ENCODE peak calls at places on chromosome 13, in seven cellular contexts. V is mesendoderm; U is psoas muscle; W is CD4-positive, CD25-positive, alpha-beta regulatory T cell; P is endothelial cell of umbilical vein; R is testis; M is CD8-positive, alpha-beta memory T cell. Z is an unnamed sample.

GRCh38 chr13:39811051-39811450 is 155.6 kb downstream of the COG6 start:
- DNase-seq in U (no peak), V (no peak), M (no peak), P (peak; percentile 29), R (no peak), W (no peak), Z (no peak)

GRCh38 chr13:109764474-109765292 is 21.7 kb downstream of the IRS2 start:
- DNase-seq in M (no peak), U (peak; percentile 65), W (peak; percentile 42), R (no peak), V (peak; percentile 25), P (no peak), Z (peak; percentile 45)

GRCh38 chr13:43087960-43088580 is 64.7 kb downstream of the DNAJC15 start:
- DNase-seq in R (no peak), P (peak; percentile 34), U (no peak), V (no peak), M (no peak), W (peak; percentile 25), Z (no peak)

GRCh38 chr13:103101902-103102301 is 35.7 kb upstream of the SLC10A2 start:
- DNase-seq in R (no peak), W (no peak), M (no peak), U (no peak), V (no peak), P (no peak), Z (peak; percentile 9)

GRCh38 chr13:51019026-51019425 is 92.0 kb downstream of the C13orf42 start:
- DNase-seq in P (no peak), V (no peak), W (no peak), M (no peak), R (no peak), U (no peak), Z (no peak)

GRCh38 chr13:111962431-111962891 is 104.5 kb upstream of the SOX1 start:
- DNase-seq in W (no peak), U (no peak), M (no peak), V (no peak), R (no peak), P (no peak), Z (no peak)

GRCh38 chr13:99379856-99380255 is 72.7 kb upstream of the GPR183 start:
- DNase-seq in W (no peak), R (no peak), U (no peak), P (no peak), V (no peak), M (no peak), Z (no peak)

GRCh38 chr13:111212517-111212873 is 97.4 kb downstream of the ARHGEF7 start:
- DNase-seq in V (no peak), M (no peak), R (no peak), P (no peak), W (no peak), U (no peak), Z (no peak)

GRCh38 chr13:38657191-38657590 is 29.7 kb upstream of the FREM2 start:
- DNase-seq in M (no peak), V (no peak), P (no peak), R (no peak), U (no peak), W (no peak), Z (no peak)

GRCh38 chr13:46668302-46668720 is 115.3 kb downstream of the LRCH1 start:
- DNase-seq in R (peak; percentile 34), W (peak; percentile 44), V (no peak), U (no peak), P (peak; percentile 89), M (no peak), Z (peak; percentile 47)

GRCh38 chr13:92807343-92807742 is 419.3 kb upstream of the GPC6 start:
- DNase-seq in P (no peak), W (no peak), U (no peak), V (no peak), M (no peak), R (no peak), Z (no peak)

GRCh38 chr13:97945342-97945741 is 8.1 kb upstream of the IPO5 start:
- DNase-seq in W (no peak), V (no peak), M (no peak), P (no peak), U (no peak), R (no peak), Z (no peak)

GRCh38 chr13:34116651-34117050 is 298.7 kb downstream of the RFC3 start:
- DNase-seq in W (no peak), U (no peak), R (no peak), M (no peak), V (peak; percentile 31), P (no peak), Z (no peak)

GRCh38 chr13:45092668-45093067 is 27.6 kb upstream of the GTF2F2 start:
- DNase-seq in P (no peak), R (no peak), V (no peak), W (no peak), M (no peak), U (no peak), Z (no peak)

GRCh38 chr13:87855553-87855952 is 184.4 kb downstream of the SLITRK5 start:
- DNase-seq in M (no peak), R (no peak), V (no peak), W (no peak), U (no peak), P (no peak), Z (no peak)

GRCh38 chr13:20340759-20341161 is 108.6 kb upstream of the GJB6 start:
- DNase-seq in W (no peak), P (no peak), U (peak; percentile 72), V (no peak), M (no peak), R (no peak), Z (no peak)

GRCh38 chr13:73138276-73138950 is 79.6 kb downstream of the KLF5 start:
- DNase-seq in R (no peak), V (peak; percentile 25), M (no peak), U (no peak), W (no peak), P (no peak), Z (no peak)

GRCh38 chr13:39385154-39385553 is 217.8 kb downstream of the LHFPL6 start:
- DNase-seq in M (no peak), P (no peak), R (no peak), W (no peak), V (no peak), U (no peak), Z (no peak)

GRCh38 chr13:75660694-75661093 is 24.6 kb downstream of the LMO7 start:
- DNase-seq in U (no peak), M (no peak), P (no peak), W (no peak), R (no peak), V (no peak), Z (no peak)

GRCh38 chr13:75650991-75651390 is 14.9 kb downstream of the LMO7 start:
- DNase-seq in W (no peak), P (no peak), R (no peak), M (no peak), V (no peak), U (no peak), Z (no peak)

GRCh38 chr13:75661443-75661842 is 25.3 kb downstream of the LMO7 start:
- DNase-seq in M (no peak), R (no peak), P (no peak), U (no peak), V (no peak), W (no peak), Z (no peak)

GRCh38 chr13:75656590-75656989 is 20.5 kb downstream of the LMO7 start:
- DNase-seq in R (no peak), M (no peak), U (no peak), P (no peak), W (no peak), V (no peak), Z (no peak)
- H3K4me1 ChIP-seq in R (no peaks in the 10 kb centered on the region), M (no peaks in the 10 kb centered on the region), U (peaks cover 7% of the 10 kb centered on the region), P (no peaks in the 10 kb centered on the region), W (no peaks in the 10 kb centered on the region), V (no peaks in the 10 kb centered on the region), Z (no peaks in the 10 kb centered on the region)

DNA sequence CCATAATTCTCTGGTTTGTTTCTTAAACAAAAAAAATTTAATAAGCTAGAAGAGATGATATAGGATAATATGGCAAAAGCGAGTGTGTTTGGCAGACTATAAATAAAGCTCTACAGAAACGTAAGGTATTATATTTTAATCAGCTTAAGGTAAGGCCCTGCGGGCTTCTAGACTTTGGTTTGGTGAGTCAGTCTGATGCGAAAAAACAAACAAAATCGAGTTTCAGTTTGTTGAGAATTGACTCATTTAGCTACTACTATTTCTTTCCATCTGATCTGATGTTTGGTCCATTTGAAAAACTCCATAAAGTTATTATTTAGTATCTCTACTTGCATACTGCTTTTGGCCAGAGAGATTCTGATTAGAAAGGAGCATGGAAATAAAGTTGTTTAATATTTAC is 138.0 kb downstream of the MIPEP start:
- DNase-seq in V (no peak), W (peak; percentile 13), R (no peak), P (no peak), M (no peak), U (no peak), Z (no peak)
- H3K4me1 ChIP-seq in V (peaks cover 2% of the 10 kb centered on the region), W (no peaks in the 10 kb centered on the region), R (peaks cover 8% of the 10 kb centered on the region), P (peaks cover 13% of the 10 kb centered on the region), M (no peaks in the 10 kb centered on the region), U (no peaks in the 10 kb centered on the region), Z (no peaks in the 10 kb centered on the region)

GRCh38 chr13:101977475-101977874 is 424.4 kb downstream of the FGF14 start:
- DNase-seq in P (no peak), R (no peak), U (no peak), M (no peak), W (no peak), V (no peak), Z (peak; percentile 15)

GRCh38 chr13:101978546-101979315 is 423.1 kb downstream of the FGF14 start:
- DNase-seq in R (no peak), V (peak; percentile 37), P (no peak), M (no peak), W (no peak), U (no peak), Z (no peak)

GRCh38 chr13:101985321-101985720 is 416.5 kb downstream of the FGF14 start:
- DNase-seq in V (no peak), P (no peak), M (no peak), R (no peak), U (no peak), W (no peak), Z (no peak)

GRCh38 chr13:101982903-101983302 is 418.9 kb downstream of the FGF14 start:
- DNase-seq in R (no peak), U (no peak), P (no peak), W (no peak), M (no peak), V (no peak), Z (no peak)

DNA sequence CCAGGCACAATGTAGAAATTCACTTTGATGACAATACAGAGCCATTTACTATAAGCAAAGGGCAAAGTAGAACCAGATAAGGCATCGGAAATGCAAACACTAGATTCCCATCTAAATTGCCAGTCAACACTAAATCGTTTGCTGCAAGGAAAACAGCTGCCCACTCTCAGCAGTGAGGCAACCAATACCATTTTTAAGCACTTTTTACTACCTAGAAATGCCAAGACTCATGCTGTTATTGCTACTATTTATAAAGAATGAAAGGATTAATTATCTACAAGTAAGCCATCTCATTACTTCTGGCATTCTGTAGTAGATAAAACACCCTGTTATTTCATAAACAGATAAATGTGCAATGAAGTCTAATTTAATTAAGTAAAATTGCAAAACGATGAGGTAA is 422.0 kb downstream of the FGF14 start:
- DNase-seq in V (no peak), W (no peak), M (no peak), R (no peak), U (no peak), P (no peak), Z (no peak)
- H3K4me1 ChIP-seq in V (no peaks in the 10 kb centered on the region), W (no peaks in the 10 kb centered on the region), M (no peaks in the 10 kb centered on the region), R (no peaks in the 10 kb centered on the region), U (no peaks in the 10 kb centered on the region), P (no peaks in the 10 kb centered on the region), Z (peaks cover 4% of the 10 kb centered on the region)

DNA sequence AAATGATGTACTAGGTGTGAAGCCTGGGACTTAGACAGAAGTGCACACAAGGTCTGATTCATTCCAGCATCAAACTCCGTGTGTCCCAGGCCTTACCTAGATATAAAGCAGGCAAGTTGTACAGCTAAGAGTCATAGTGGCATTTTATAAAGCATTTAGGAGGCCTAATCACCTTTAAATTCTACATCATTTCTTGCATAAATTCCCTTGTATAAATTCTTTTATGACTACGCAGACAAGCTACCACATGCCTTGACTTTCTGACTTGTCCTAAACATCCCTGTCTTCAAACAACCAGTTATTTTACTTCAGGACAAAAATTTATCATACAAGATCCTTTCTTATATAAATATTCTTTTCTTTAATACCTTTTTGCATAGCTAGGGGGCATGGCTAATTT is 22.5 kb downstream of the TMEM255B start:
- DNase-seq in P (no peak), R (no peak), U (no peak), M (no peak), V (no peak), W (no peak), Z (no peak)
- H3K4me1 ChIP-seq in P (peaks cover 14% of the 10 kb centered on the region), R (no peaks in the 10 kb centered on the region), U (no peaks in the 10 kb centered on the region), M (no peaks in the 10 kb centered on the region), V (no peaks in the 10 kb centered on the region), W (no peaks in the 10 kb centered on the region), Z (no peaks in the 10 kb centered on the region)